ENCODE peak calls at places on chromosome 6, in nine cellular contexts. One of them, this sample, is unnamed.

GRCh38 chr6:69706724-69707123 is 90.1 kb downstream of the LMBRD1 start:
- DNase-seq in aorta: no peak
- DNase-seq in T-helper 2 cell: no peak
- DNase-seq in trophoblast cell: no peak
- DNase-seq in stimulated activated CD4-positive, alpha-beta T cell treated with anti-CD3 and anti-CD28 coated beads, Interleukin-12 subunit alpha, Interleukin-12 subunit beta, amount 100 ng/mL, for 48 hours: no peak
- DNase-seq in fibroblast of mammary gland: no peak
- DNase-seq in GM18507: no peak
- DNase-seq in HuH-7.5: no peak
- DNase-seq in Caki2: no peak
- DNase-seq in this sample: no peak

GRCh38 chr6:20182926-20183521 is 29.2 kb downstream of the MBOAT1 start:
- DNase-seq in aorta: no peak
- DNase-seq in T-helper 2 cell: no peak
- DNase-seq in trophoblast cell: no peak
- DNase-seq in stimulated activated CD4-positive, alpha-beta T cell treated with anti-CD3 and anti-CD28 coated beads, Interleukin-12 subunit alpha, Interleukin-12 subunit beta, amount 100 ng/mL, for 48 hours: no peak
- DNase-seq in fibroblast of mammary gland: no peak
- DNase-seq in GM18507: no peak
- DNase-seq in HuH-7.5: no peak
- DNase-seq in Caki2: peak; percentile 45
- DNase-seq in this sample: no peak

GRCh38 chr6:17331238-17331637 is 50.1 kb downstream of the RBM24 start:
- DNase-seq in aorta: no peak
- DNase-seq in T-helper 2 cell: no peak
- DNase-seq in trophoblast cell: no peak
- DNase-seq in stimulated activated CD4-positive, alpha-beta T cell treated with anti-CD3 and anti-CD28 coated beads, Interleukin-12 subunit alpha, Interleukin-12 subunit beta, amount 100 ng/mL, for 48 hours: no peak
- DNase-seq in fibroblast of mammary gland: no peak
- DNase-seq in GM18507: no peak
- DNase-seq in HuH-7.5: no peak
- DNase-seq in Caki2: no peak
- DNase-seq in this sample: no peak

GRCh38 chr6:52155791-52156576 is 30.2 kb upstream of the IL17A start:
- DNase-seq in aorta: no peak
- DNase-seq in T-helper 2 cell: no peak
- DNase-seq in trophoblast cell: no peak
- DNase-seq in stimulated activated CD4-positive, alpha-beta T cell treated with anti-CD3 and anti-CD28 coated beads, Interleukin-12 subunit alpha, Interleukin-12 subunit beta, amount 100 ng/mL, for 48 hours: no peak
- DNase-seq in fibroblast of mammary gland: no peak
- DNase-seq in GM18507: peak; percentile 32
- DNase-seq in HuH-7.5: no peak
- DNase-seq in Caki2: no peak
- DNase-seq in this sample: no peak

GRCh38 chr6:52647199-52647598 is 23.7 kb upstream of the TMEM14A start:
- DNase-seq in aorta: no peak
- DNase-seq in T-helper 2 cell: no peak
- DNase-seq in trophoblast cell: no peak
- DNase-seq in stimulated activated CD4-positive, alpha-beta T cell treated with anti-CD3 and anti-CD28 coated beads, Interleukin-12 subunit alpha, Interleukin-12 subunit beta, amount 100 ng/mL, for 48 hours: no peak
- DNase-seq in fibroblast of mammary gland: peak; percentile 68
- DNase-seq in GM18507: no peak
- DNase-seq in HuH-7.5: no peak
- DNase-seq in Caki2: no peak
- DNase-seq in this sample: no peak

GRCh38 chr6:148557796-148558457 is 188.9 kb upstream of the UST start:
- DNase-seq in aorta: no peak
- DNase-seq in T-helper 2 cell: no peak
- DNase-seq in trophoblast cell: no peak
- DNase-seq in stimulated activated CD4-positive, alpha-beta T cell treated with anti-CD3 and anti-CD28 coated beads, Interleukin-12 subunit alpha, Interleukin-12 subunit beta, amount 100 ng/mL, for 48 hours: no peak
- DNase-seq in fibroblast of mammary gland: peak; percentile 39
- DNase-seq in GM18507: no peak
- DNase-seq in HuH-7.5: no peak
- DNase-seq in Caki2: no peak
- DNase-seq in this sample: no peak

GRCh38 chr6:17042422-17043147 is 59.3 kb upstream of the STMND1 start:
- DNase-seq in aorta: peak; percentile 52
- DNase-seq in T-helper 2 cell: no peak
- DNase-seq in trophoblast cell: no peak
- DNase-seq in stimulated activated CD4-positive, alpha-beta T cell treated with anti-CD3 and anti-CD28 coated beads, Interleukin-12 subunit alpha, Interleukin-12 subunit beta, amount 100 ng/mL, for 48 hours: no peak
- DNase-seq in fibroblast of mammary gland: peak; percentile 26
- DNase-seq in GM18507: no peak
- DNase-seq in HuH-7.5: peak; percentile 28
- DNase-seq in Caki2: peak; percentile 80
- DNase-seq in this sample: no peak

GRCh38 chr6:42099340-42100028 is 42.9 kb downstream of the C6orf132 start:
- DNase-seq in aorta: no peak
- DNase-seq in T-helper 2 cell: no peak
- DNase-seq in trophoblast cell: no peak
- DNase-seq in stimulated activated CD4-positive, alpha-beta T cell treated with anti-CD3 and anti-CD28 coated beads, Interleukin-12 subunit alpha, Interleukin-12 subunit beta, amount 100 ng/mL, for 48 hours: peak; percentile 25
- DNase-seq in fibroblast of mammary gland: peak; percentile 85
- DNase-seq in GM18507: no peak
- DNase-seq in HuH-7.5: no peak
- DNase-seq in Caki2: peak; percentile 31
- DNase-seq in this sample: no peak

GRCh38 chr6:125519367-125519766 is 217.6 kb upstream of the HDDC2 start:
- DNase-seq in aorta: no peak
- DNase-seq in T-helper 2 cell: no peak
- DNase-seq in trophoblast cell: no peak
- DNase-seq in stimulated activated CD4-positive, alpha-beta T cell treated with anti-CD3 and anti-CD28 coated beads, Interleukin-12 subunit alpha, Interleukin-12 subunit beta, amount 100 ng/mL, for 48 hours: no peak
- DNase-seq in fibroblast of mammary gland: no peak
- DNase-seq in GM18507: no peak
- DNase-seq in HuH-7.5: no peak
- DNase-seq in Caki2: no peak
- DNase-seq in this sample: no peak

GRCh38 chr6:1485678-1486077 is 96.3 kb downstream of the FOXF2 start:
- DNase-seq in aorta: no peak
- DNase-seq in T-helper 2 cell: no peak
- DNase-seq in trophoblast cell: peak; percentile 11
- DNase-seq in stimulated activated CD4-positive, alpha-beta T cell treated with anti-CD3 and anti-CD28 coated beads, Interleukin-12 subunit alpha, Interleukin-12 subunit beta, amount 100 ng/mL, for 48 hours: no peak
- DNase-seq in fibroblast of mammary gland: peak; percentile 99
- DNase-seq in GM18507: no peak
- DNase-seq in HuH-7.5: no peak
- DNase-seq in Caki2: peak; percentile 69
- DNase-seq in this sample: no peak

This sample was measured in activated T-helper 9 cell treated with anti-CD3 and anti-CD28 coated beads, Interleukin-2, amount 50 U/mL, for 16 hours.